ENCODE peak calls at places on chromosome 12, in seven cellular contexts. V is fibroblast of mammary gland, C is MCF 10A, J is lung microvascular endothelial cell, O is dermis microvascular lymphatic vessel endothelial cell, H is T-helper 1 cell, T is PC-3. N is an unnamed sample.

GRCh38 chr12:105317942-105318614 is 12.4 kb upstream of the C12orf75 start:
- DNase-seq in V (no peak), C (no peak), J (no peak), O (no peak), H (no peak), T (no peak), N (peak; percentile 81)

GRCh38 chr12:21330682-21331253 is 3.9 kb downstream of the SLCO1A2 start:
- DNase-seq in V (peak; percentile 33), C (peak; percentile 30), J (no peak), O (peak; percentile 22), H (no peak), T (peak; percentile 15), N (no peak)

GRCh38 chr12:15862840-15863239 is 19.3 kb upstream of the STRAP start:
- DNase-seq in V (no peak), C (no peak), J (no peak), O (no peak), H (no peak), T (no peak), N (no peak)

GRCh38 chr12:88834226-88834625 is 254.0 kb upstream of the KITLG start:
- DNase-seq in V (peak; percentile 11), C (no peak), J (no peak), O (no peak), H (no peak), T (peak; percentile 63), N (no peak)

GRCh38 chr12:111435661-111436201 is 30.0 kb downstream of the SH2B3 start:
- DNase-seq in V (no peak), C (no peak), J (no peak), O (no peak), H (no peak), T (no peak), N (no peak)

GRCh38 chr12:87871061-87871460 is 158.1 kb downstream of the C12orf50 start:
- DNase-seq in V (no peak), C (no peak), J (no peak), O (no peak), H (no peak), T (no peak), N (no peak)

GRCh38 chr12:6708968-6709394 is 8.4 kb upstream of the PIANP start:
- DNase-seq in V (no peak), C (no peak), J (no peak), O (no peak), H (no peak), T (peak; percentile 8), N (no peak)

GRCh38 chr12:58728397-58728796 is 191.9 kb downstream of the LRIG3 start:
- DNase-seq in V (peak; percentile 38), C (peak; percentile 27), J (no peak), O (no peak), H (no peak), T (peak; percentile 20), N (no peak)

GRCh38 chr12:1879633-1880032 is 38.8 kb downstream of the CACNA2D4 start:
- DNase-seq in V (no peak), C (no peak), J (no peak), O (no peak), H (no peak), T (no peak), N (no peak)

GRCh38 chr12:100254876-100255275 is 12.0 kb downstream of the DEPDC4 start:
- DNase-seq in V (peak; percentile 56), C (peak; percentile 10), J (no peak), O (no peak), H (no peak), T (no peak), N (no peak)

GRCh38 chr12:94145231-94145979 is 3.0 kb upstream of the PLXNC1 start:
- DNase-seq in V (peak; percentile 68), C (peak; percentile 48), J (peak; percentile 36), O (peak; percentile 6), H (no peak), T (peak; percentile 61), N (no peak)

GRCh38 chr12:116127858-116128257 is 149.6 kb downstream of the MED13L start:
- DNase-seq in V (no peak), C (no peak), J (no peak), O (no peak), H (no peak), T (no peak), N (no peak)

GRCh38 chr12:123109319-123109772 is 41.5 kb downstream of the PITPNM2 start:
- DNase-seq in V (no peak), C (no peak), J (no peak), O (no peak), H (no peak), T (no peak), N (no peak)

GRCh38 chr12:28164644-28165313 is 25.5 kb upstream of the CCDC91 start:
- DNase-seq in V (peak; percentile 6), C (peak; percentile 7), J (no peak), O (no peak), H (no peak), T (peak; percentile 44), N (peak; percentile 69)

GRCh38 chr12:90548595-90548994 is 406.4 kb downstream of the CCER1 start:
- DNase-seq in V (no peak), C (no peak), J (no peak), O (no peak), H (no peak), T (no peak), N (no peak)

GRCh38 chr12:1500095-1500801 is 94.1 kb downstream of the FBXL14 start:
- DNase-seq in V (peak; percentile 92), C (peak; percentile 76), J (peak; percentile 38), O (no peak), H (no peak), T (peak; percentile 49), N (no peak)

GRCh38 chr12:19021646-19022045 is 107.9 kb upstream of the PLEKHA5 start:
- DNase-seq in V (no peak), C (no peak), J (no peak), O (no peak), H (no peak), T (peak; percentile 65), N (peak; percentile 76)

GRCh38 chr12:32290411-32290810 is 108.9 kb upstream of the FGD4 start:
- DNase-seq in V (peak; percentile 38), C (peak; percentile 17), J (no peak), O (no peak), H (no peak), T (peak; percentile 30), N (peak; percentile 71)

GRCh38 chr12:31783996-31784645 is 55.3 kb upstream of the AMN1 start:
- DNase-seq in V (peak; percentile 24), C (no peak), J (no peak), O (no peak), H (no peak), T (no peak), N (no peak)

GRCh38 chr12:43882578-43883178 is 46.8 kb downstream of the TMEM117 start:
- DNase-seq in V (peak; percentile 72), C (peak; percentile 65), J (peak; percentile 75), O (peak; percentile 67), H (no peak), T (peak; percentile 75), N (peak; percentile 58)

GRCh38 chr12:122845041-122845864 is 10.0 kb downstream of the HIP1R start:
- DNase-seq in V (no peak), C (no peak), J (no peak), O (no peak), H (no peak), T (no peak), N (no peak)

GRCh38 chr12:1810201-1810930 is 10.0 kb upstream of the LRTM2 start:
- DNase-seq in V (peak; percentile 23), C (peak; percentile 19), J (peak; percentile 69), O (peak; percentile 30), H (no peak), T (no peak), N (no peak)

GRCh38 chr12:132167610-132168310 is 23.5 kb downstream of the NOC4L start:
- DNase-seq in V (peak; percentile 53), C (no peak), J (no peak), O (no peak), H (no peak), T (no peak), N (no peak)

GRCh38 chr12:1553546-1553945 is 40.8 kb downstream of the FBXL14 start:
- DNase-seq in V (no peak), C (no peak), J (no peak), O (no peak), H (no peak), T (no peak), N (no peak)

GRCh38 chr12:6285063-6285477 is 25.4 kb upstream of the PLEKHG6 start:
- DNase-seq in V (peak; percentile 78), C (peak; percentile 76), J (peak; percentile 82), O (peak; percentile 76), H (peak; percentile 45), T (peak; percentile 72), N (peak; percentile 89)

GRCh38 chr12:57089259-57090245 is 638 bp downstream of the NAB2 start:
- DNase-seq in V (peak; percentile 58), C (peak; percentile 57), J (peak; percentile 69), O (peak; percentile 70), H (peak; percentile 29), T (peak; percentile 46), N (peak; percentile 47)

GRCh38 chr12:67943295-67943892 is 45.9 kb upstream of the IFNG-AS1 start:
- DNase-seq in V (peak; percentile 78), C (peak; percentile 78), J (peak; percentile 74), O (peak; percentile 69), H (peak; percentile 43), T (peak; percentile 90), N (peak; percentile 95)

GRCh38 chr12:55244309-55244708 is at the start of gene OR6C74:
- DNase-seq in V (no peak), C (no peak), J (no peak), O (no peak), H (no peak), T (no peak), N (no peak)

GRCh38 chr12:19880724-19881123 is 441.4 kb downstream of the AEBP2 start:
- DNase-seq in V (no peak), C (no peak), J (no peak), O (no peak), H (no peak), T (no peak), N (no peak)

GRCh38 chr12:127191124-127191523 is 1075.8 kb upstream of the TMEM132C start:
- DNase-seq in V (peak; percentile 93), C (peak; percentile 40), J (no peak), O (no peak), H (no peak), T (peak; percentile 71), N (no peak)